ENCODE peak calls at places on chromosomes 5 and 9, in four cellular contexts. U, L, N and W are unnamed samples. For H3K27me3, the result is how much of the 10 kb centered on the place peaks cover.

GRCh38 chr9:70021026-70021571 is 22.5 kb upstream of the MAMDC2 start:
- DNase-seq in U (no peak), L (peak), N (peak), W (peak)

GRCh38 chr5:43152946-43153345 is 32.2 kb downstream of the ZNF131 start:
- DNase-seq in U (no peak), L (no peak), N (no peak), W (no peak)

GRCh38 chr9:71629816-71630215 is 138.5 kb downstream of the CEMIP2 start:
- DNase-seq in U (no peak), L (no peak), N (no peak), W (no peak)

GRCh38 chr9:34256104-34256503 is 73.0 kb downstream of the KIF24 start:
- DNase-seq in U (no peak), L (peak), N (no peak), W (no peak)

GRCh38 chr5:81165493-81166119 is 67.5 kb upstream of the CKMT2 start:
- DNase-seq in U (peak), L (peak), N (peak), W (peak)

GRCh38 chr5:92634883-92635282 is 946.1 kb downstream of the NR2F1-AS1 start:
- DNase-seq in U (no peak), L (no peak), N (no peak), W (no peak)

GRCh38 chr5:172816887-172817418 is 17.1 kb upstream of the ERGIC1 start:
- DNase-seq in U (no peak), L (peak), N (no peak), W (peak)

GRCh38 chr9:11946521-11946920 is 746.7 kb upstream of the TYRP1 start:
- DNase-seq in U (no peak), L (no peak), N (no peak), W (peak)

GRCh38 chr9:6567140-6567591 is 78.4 kb downstream of the GLDC start:
- DNase-seq in U (no peak), L (peak), N (no peak), W (peak)

GRCh38 chr5:8843766-8844165 is 702.1 kb downstream of the SEMA5A start:
- DNase-seq in U (no peak), L (no peak), N (peak), W (no peak)

GRCh38 chr9:106072421-106072820 is 378.1 kb downstream of the TMEM38B start:
- DNase-seq in U (no peak), L (no peak), N (no peak), W (no peak)

GRCh38 chr5:139061274-139061673 is 136.9 kb downstream of the SIL1 start:
- DNase-seq in U (peak), L (peak), N (peak), W (no peak)

DNA sequence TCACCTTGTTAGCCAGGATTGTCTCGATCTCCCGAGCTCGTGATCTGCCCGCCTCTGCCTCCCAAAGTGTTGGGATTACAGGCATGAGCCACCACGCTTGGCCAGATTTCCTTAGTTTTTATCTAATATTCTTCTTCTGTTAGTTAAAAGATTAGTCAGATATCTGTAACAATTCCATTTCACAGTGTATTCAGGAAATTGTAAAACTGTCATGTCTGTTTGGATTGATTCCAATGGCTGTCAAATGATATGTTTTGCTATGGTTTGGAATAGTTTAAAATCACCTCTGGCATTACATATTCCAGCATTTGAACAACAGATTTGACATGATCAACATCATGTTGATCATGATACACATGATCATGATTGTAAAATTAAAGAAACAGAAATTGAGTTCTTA is 193.6 kb upstream of the DAB2 start:
- DNase-seq in U (no peak), L (peak), N (no peak), W (no peak)
- TF ChIP-seq CTCF in U (no peak), L (no peak), N (no peak), W (no peak)

DNA sequence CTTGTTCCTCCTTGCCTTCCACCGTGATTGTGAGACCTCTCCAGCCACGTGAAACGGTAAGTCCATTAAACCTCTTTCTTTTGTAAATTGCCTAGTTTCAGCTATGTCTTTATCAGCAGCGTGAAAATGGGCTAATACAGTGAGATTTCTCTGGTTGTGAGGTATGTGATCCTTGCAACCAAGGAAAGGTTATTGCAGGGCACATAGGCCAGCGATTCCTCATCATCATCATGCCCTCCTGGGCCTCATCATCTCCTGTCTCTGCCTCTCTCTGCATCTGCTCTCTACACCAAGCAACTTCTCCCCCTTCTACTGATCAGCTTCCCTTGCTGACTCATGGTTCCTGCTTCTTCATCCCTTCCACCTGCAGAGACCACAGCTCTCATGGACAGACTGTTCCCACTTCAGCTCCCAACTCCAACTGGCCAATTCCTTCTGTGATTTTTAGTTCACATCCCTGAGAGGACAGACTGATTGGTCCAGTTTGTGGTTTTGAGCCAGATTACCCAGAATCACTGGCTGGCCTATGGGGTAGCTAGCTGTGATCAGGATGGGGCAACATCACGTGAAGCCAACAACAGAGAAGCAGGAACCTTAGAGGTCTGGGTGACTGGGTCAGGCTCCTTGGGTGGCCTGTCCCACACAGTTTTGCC is 53.1 kb downstream of the LIX1 start:
- DNase-seq in U (no peak), L (no peak), N (no peak), W (no peak)
- H3K4me3 ChIP-seq in U (no peak), L (no peak), N (no peak), W (no peak)

GRCh38 chr5:135508496-135509005 is 27.2 kb downstream of the NEUROG1 start:
- DNase-seq in U (no peak), L (no peak), N (no peak), W (no peak)
- H3K27me3 ChIP-seq in U (half or more), L (under half), N (half or more), W (under half)

GRCh38 chr5:150114102-150114641 is 27.8 kb upstream of the CSF1R start:
- DNase-seq in U (no peak), L (no peak), N (no peak), W (no peak)
- TF ChIP-seq CTCF in U (no peak), L (no peak), N (no peak), W (no peak)

GRCh38 chr5:160171656-160172055 is 52.4 kb upstream of the PWWP2A start:
- DNase-seq in U (no peak), L (no peak), N (no peak), W (no peak)
- H3K4me3 ChIP-seq in U (no peak), L (no peak), N (no peak), W (no peak)